ENCODE peak calls at places on chromosomes 3 and 15, in four cellular contexts. M, E, G and P are unnamed samples.

GRCh38 chr15:96150277-96150676 is 180.2 kb upstream of the NR2F2 start:
- DNase-seq in M (no peak), E (no peak), G (no peak), P (no peak)

GRCh38 chr15:55526559-55527036 is 18.6 kb upstream of the DNAAF4 start:
- DNase-seq in E (peak), G (peak), M (peak), P (peak)

GRCh38 chr3:42159706-42160472 is 68.7 kb downstream of the TRAK1 start:
- DNase-seq in G (no peak), E (peak), M (peak), P (no peak)

GRCh38 chr3:187997490-187997889 is 156.5 kb upstream of the LPP start:
- DNase-seq in G (peak), E (no peak), M (no peak), P (no peak)

GRCh38 chr15:80379671-80380070 is 24.5 kb upstream of the ARNT2 start:
- DNase-seq in E (no peak), M (no peak), G (no peak), P (no peak)

GRCh38 chr3:143855183-143855582 is 6.9 kb upstream of the SLC9A9 start:
- DNase-seq in M (no peak), E (no peak), G (no peak), P (no peak)

GRCh38 chr3:148957586-148957985 is 33.8 kb upstream of the GYG1 start:
- DNase-seq in E (peak), M (peak), G (peak), P (no peak)

GRCh38 chr3:187616307-187616939 is 53.8 kb downstream of the SST start:
- DNase-seq in M (peak), G (peak), E (peak), P (peak)

GRCh38 chr3:121786485-121786884 is 36.9 kb upstream of the GOLGB1 start:
- DNase-seq in M (no peak), E (no peak), G (no peak), P (no peak)

GRCh38 chr3:132380979-132381944 is 36.0 kb upstream of the DNAJC13 start:
- DNase-seq in E (no peak), G (no peak), M (peak), P (no peak)

GRCh38 chr15:55791576-55792400 is 48.8 kb upstream of the PRTG start:
- DNase-seq in M (no peak), G (peak), E (peak), P (peak)

GRCh38 chr3:194046995-194047681 is 88.8 kb upstream of the HES1 start:
- DNase-seq in G (peak), E (peak), M (no peak), P (peak)

GRCh38 chr3:37726445-37727000 is 135.2 kb upstream of the CTDSPL start:
- DNase-seq in E (no peak), M (no peak), G (no peak), P (peak)

GRCh38 chr15:74317820-74318375 is 49.5 kb downstream of the CYP11A1 start:
- DNase-seq in E (no peak), M (peak), G (peak), P (peak)

GRCh38 chr15:80550219-80550909 is 144.7 kb upstream of the ABHD17C start:
- DNase-seq in G (no peak), M (no peak), E (no peak), P (no peak)

GRCh38 chr3:174957081-174957480 is 97.9 kb downstream of the NAALADL2 start:
- DNase-seq in M (no peak), G (no peak), E (no peak), P (no peak)

GRCh38 chr3:100540791-100541334 is 48.4 kb downstream of the TMEM45A start:
- DNase-seq in E (no peak), G (no peak), M (peak), P (no peak)

GRCh38 chr3:147162743-147163142 is 243.6 kb downstream of the ZIC4 start:
- DNase-seq in M (no peak), G (no peak), E (no peak), P (no peak)